ENCODE peak calls at places on chromosome 10, in eight cellular contexts. W is AG04450; D is activated CD4-positive, CD25-positive, alpha-beta regulatory T cell; B is activated gamma-delta T cell treated with Interleukin-2 at 50 U/mL for 16 hours; F is T-cell; A is SK-N-DZ; E is esophagus muscularis mucosa; L is midbrain. J is an unnamed sample.

GRCh38 chr10:123588386-123588914 is 77.7 kb upstream of the GPR26 start:
- DNase-seq in E (no peak), A (no peak), B (no peak), W (no peak), F (no peak), L (no peak), D (no peak), J (no peak)

GRCh38 chr10:33334839-33335549 is 527 bp upstream of the NRP1 start:
- DNase-seq in A (peak), E (no peak), W (peak), L (peak), D (no peak), F (peak), B (no peak), J (no peak)

GRCh38 chr10:75497997-75498797 is 66.8 kb downstream of the LRMDA start:
- DNase-seq in L (no peak), D (no peak), W (no peak), E (no peak), A (no peak), B (no peak), F (no peak), J (no peak)

GRCh38 chr10:75395955-75396860 is 5.4 kb downstream of the ZNF503 start:
- DNase-seq in E (no peak), L (no peak), D (no peak), B (no peak), W (no peak), F (no peak), A (no peak), J (no peak)

GRCh38 chr10:64379898-64380297 is 858.7 kb downstream of the REEP3 start:
- DNase-seq in D (no peak), W (no peak), E (no peak), L (no peak), A (peak), F (no peak), B (no peak), J (no peak)

GRCh38 chr10:79933961-79934360 is 14.9 kb downstream of the SFTPD start:
- DNase-seq in L (no peak), D (no peak), W (no peak), B (no peak), F (no peak), A (no peak), E (no peak), J (no peak)

GRCh38 chr10:126104767-126105166 is 208.4 kb downstream of the FANK1 start:
- DNase-seq in L (no peak), B (no peak), D (no peak), F (no peak), E (no peak), W (no peak), A (no peak), J (no peak)

GRCh38 chr10:56895306-56895705 is 534.2 kb upstream of the ZWINT start:
- DNase-seq in A (no peak), D (no peak), E (no peak), B (no peak), L (no peak), F (no peak), W (no peak), J (no peak)

GRCh38 chr10:31728698-31729224 is 199.9 kb downstream of the ARHGAP12 start:
- DNase-seq in L (no peak), F (no peak), W (no peak), B (no peak), A (no peak), D (no peak), E (no peak), J (no peak)

GRCh38 chr10:92068900-92069299 is 145.3 kb downstream of the BTAF1 start:
- DNase-seq in E (no peak), D (no peak), F (no peak), W (peak), B (no peak), L (no peak), A (no peak), J (no peak)

GRCh38 chr10:8360365-8360764 is 305.9 kb downstream of the GATA3 start:
- DNase-seq in A (no peak), B (no peak), F (no peak), W (no peak), E (no peak), D (no peak), L (no peak), J (peak)

GRCh38 chr10:34514290-34514689 is 300.8 kb downstream of the PARD3 start:
- DNase-seq in F (no peak), L (no peak), W (no peak), D (no peak), B (no peak), E (peak), A (no peak), J (no peak)

GRCh38 chr10:42988069-42988468 is 88.8 kb upstream of the RET start:
- DNase-seq in B (no peak), L (no peak), E (peak), D (no peak), F (no peak), A (no peak), W (no peak), J (no peak)

GRCh38 chr10:110502072-110502845 is 4.6 kb downstream of the DUSP5 start:
- DNase-seq in D (no peak), W (no peak), B (no peak), A (no peak), E (no peak), L (no peak), F (no peak), J (no peak)

GRCh38 chr10:119595134-119595714 is 1.5 kb downstream of the TIAL1 start:
- DNase-seq in A (no peak), W (no peak), E (no peak), D (no peak), L (no peak), F (no peak), B (no peak), J (no peak)

GRCh38 chr10:87656431-87657072 is 3.1 kb upstream of the PAPSS2 start:
- DNase-seq in F (peak), W (no peak), A (peak), B (no peak), E (no peak), D (no peak), L (no peak), J (no peak)

GRCh38 chr10:132738454-132739224 is 47.3 kb downstream of the NKX6-2 start:
- DNase-seq in F (no peak), D (no peak), E (no peak), L (peak), W (no peak), B (no peak), A (no peak), J (no peak)

GRCh38 chr10:122301055-122301810 is 30.1 kb downstream of the BTBD16 start:
- DNase-seq in F (no peak), E (peak), W (no peak), A (no peak), L (no peak), B (no peak), D (no peak), J (peak)

GRCh38 chr10:28685717-28686116 is 8.4 kb downstream of the BAMBI start:
- DNase-seq in L (no peak), A (no peak), W (no peak), B (no peak), E (no peak), F (no peak), D (no peak), J (no peak)

GRCh38 chr10:7563368-7563767 is 103.4 kb downstream of the ITIH5 start:
- DNase-seq in A (no peak), D (no peak), B (no peak), W (peak), E (no peak), F (no peak), L (no peak), J (no peak)

GRCh38 chr10:78372806-78373205 is 339.1 kb downstream of the RPS24 start:
- DNase-seq in W (no peak), A (no peak), D (no peak), L (no peak), E (no peak), F (no peak), B (no peak), J (no peak)

GRCh38 chr10:71078454-71079145 is 133.8 kb upstream of the UNC5B start:
- DNase-seq in A (no peak), W (no peak), F (no peak), B (no peak), L (no peak), D (no peak), E (peak), J (no peak)

GRCh38 chr10:98489561-98490481 is 43.1 kb upstream of the HPS1 start:
- DNase-seq in W (no peak), A (no peak), B (no peak), F (no peak), E (no peak), L (no peak), D (no peak), J (no peak)

GRCh38 chr10:133090654-133091053 is 2.9 kb downstream of the ADGRA1 start:
- DNase-seq in W (no peak), A (no peak), E (no peak), D (no peak), B (no peak), L (no peak), F (no peak), J (no peak)

GRCh38 chr10:46552526-46553237 is 3.8 kb downstream of the GPRIN2 start:
- DNase-seq in F (peak), D (no peak), W (no peak), B (peak), L (no peak), E (no peak), A (no peak), J (no peak)

GRCh38 chr10:62734781-62735463 is 69.6 kb upstream of the ADO start:
- DNase-seq in A (no peak), E (no peak), W (no peak), F (no peak), B (no peak), L (no peak), D (no peak), J (no peak)